ENCODE peak calls at places on chromosome 2, in four cellular contexts. D is WTC11; I is thyroid gland; Y is activated CD8-positive, alpha-beta T cell treated with anti-CD3 and anti-CD28 coated beads for 36 hours. V is an unnamed sample.

GRCh38 chr2:218152777-218153176 is 14.0 kb downstream of the CXCR1 start:
- DNase-seq in Y (no peak), I (no peak), D (no peak), V (no peak)

GRCh38 chr2:154195644-154196221 is 324.0 kb downstream of the GALNT13 start:
- DNase-seq in I (no peak), Y (no peak), D (no peak), V (no peak)

GRCh38 chr2:120861191-120861575 is 125.5 kb downstream of the GLI2 start:
- DNase-seq in Y (no peak), I (no peak), D (no peak), V (no peak)

GRCh38 chr2:42922790-42923631 is 130.6 kb upstream of the HAAO start:
- DNase-seq in Y (no peak), I (no peak), D (no peak), V (no peak)

GRCh38 chr2:43170733-43171101 is 55.7 kb downstream of the ZFP36L2 start:
- DNase-seq in D (no peak), Y (peak; percentile 42), I (no peak), V (no peak)

GRCh38 chr2:165016772-165017411 is 61.6 kb upstream of the SLC38A11 start:
- DNase-seq in D (peak; percentile 45), I (peak; percentile 14), Y (peak; percentile 46), V (no peak)

GRCh38 chr2:239666855-239667376 is 266.1 kb upstream of the HDAC4 start:
- DNase-seq in D (no peak), Y (no peak), I (no peak), V (no peak)

GRCh38 chr2:179336782-179337534 is 72.3 kb upstream of the SESTD1 start:
- DNase-seq in Y (no peak), D (no peak), I (no peak), V (no peak)

GRCh38 chr2:11482473-11483031 is 16.6 kb upstream of the E2F6 start:
- DNase-seq in Y (no peak), I (no peak), D (peak; percentile 82), V (no peak)

GRCh38 chr2:197167608-197168287 is 142.8 kb downstream of the ANKRD44 start:
- DNase-seq in I (no peak), Y (no peak), D (no peak), V (no peak)

GRCh38 chr2:10097352-10098148 is 17.3 kb upstream of the CYS1 start:
- DNase-seq in I (peak; percentile 53), D (peak; percentile 82), Y (peak; percentile 48), V (peak; percentile 56)

GRCh38 chr2:231399046-231399852 is 3.7 kb downstream of the B3GNT7 start:
- DNase-seq in Y (no peak), D (no peak), I (no peak), V (no peak)

GRCh38 chr2:207807516-207807915 is 37.8 kb upstream of the FZD5 start:
- DNase-seq in I (no peak), Y (peak; percentile 52), D (no peak), V (no peak)

GRCh38 chr2:222311321-222311977 is 12.7 kb upstream of the PAX3 start:
- DNase-seq in I (no peak), D (no peak), Y (no peak), V (no peak)

GRCh38 chr2:46643951-46644350 is 164.6 kb downstream of the TMEM247 start:
- DNase-seq in I (no peak), Y (peak; percentile 10), D (no peak), V (no peak)

GRCh38 chr2:128626758-128627515 is 308.3 kb upstream of the HS6ST1 start:
- DNase-seq in D (no peak), Y (no peak), I (no peak), V (peak; percentile 15)

GRCh38 chr2:147910990-147911473 is 66.2 kb downstream of the ACVR2A start:
- DNase-seq in I (no peak), D (no peak), Y (peak; percentile 30), V (no peak)

GRCh38 chr2:207750315-207750714 is 19.4 kb downstream of the FZD5 start:
- DNase-seq in I (no peak), Y (no peak), D (no peak), V (no peak)

GRCh38 chr2:18742382-18742781 is 153.0 kb upstream of the NT5C1B start:
- DNase-seq in D (no peak), Y (no peak), I (no peak), V (no peak)
- TF ChIP-seq CTCF in D (no peak), Y (no peak), I (no peak), V (no peak)

GRCh38 chr2:57453929-57454328 is 592.7 kb upstream of the VRK2 start:
- DNase-seq in I (no peak), Y (no peak), D (no peak), V (no peak)
- TF ChIP-seq CTCF in I (no peak), Y (no peak), D (no peak), V (peak; percentile 26)

GRCh38 chr2:158130832-158131473 is 29.3 kb downstream of the UPP2 start:
- DNase-seq in Y (no peak), D (no peak), I (no peak), V (no peak)
- TF ChIP-seq CTCF in Y (no peak), D (no peak), I (no peak), V (no peak)

GRCh38 chr2:102736174-102736606 is 25.6 kb upstream of the TMEM182 start:
- DNase-seq in Y (no peak), I (peak; percentile 28), D (peak; percentile 13), V (no peak)

GRCh38 chr2:102735431-102736130 is 26.2 kb upstream of the TMEM182 start:
- DNase-seq in I (no peak), Y (no peak), D (no peak), V (no peak)

GRCh38 chr2:102743259-102743658 is 18.6 kb upstream of the TMEM182 start:
- DNase-seq in D (no peak), I (no peak), Y (no peak), V (no peak)

GRCh38 chr2:102736607-102737409 is 25.0 kb upstream of the TMEM182 start:
- DNase-seq in D (peak; percentile 88), I (peak; percentile 82), Y (peak; percentile 89), V (peak; percentile 67)

DNA sequence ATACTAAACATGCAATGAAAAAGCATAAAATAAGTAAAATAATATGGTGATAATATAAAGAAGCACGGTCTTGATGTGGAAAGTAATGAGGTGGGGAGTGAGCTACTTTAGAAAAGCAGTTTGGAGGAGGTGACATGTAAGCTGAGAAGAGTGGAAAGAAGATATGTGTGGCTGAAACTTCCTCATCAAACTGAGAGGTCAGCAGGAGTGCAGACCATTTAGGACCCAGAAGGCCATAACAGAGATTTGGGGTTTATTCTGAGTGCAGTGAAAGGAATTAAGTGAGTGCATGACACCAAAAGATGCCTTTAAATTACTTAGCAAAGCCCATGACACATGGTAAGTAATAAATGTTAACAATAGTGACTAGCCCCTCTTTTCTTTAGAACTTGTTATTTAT is 24.4 kb upstream of the TMEM182 start:
- DNase-seq in I (no peak), D (no peak), Y (no peak), V (no peak)
- TF ChIP-seq CTCF in I (no peak), D (no peak), Y (no peak), V (no peak)

DNA sequence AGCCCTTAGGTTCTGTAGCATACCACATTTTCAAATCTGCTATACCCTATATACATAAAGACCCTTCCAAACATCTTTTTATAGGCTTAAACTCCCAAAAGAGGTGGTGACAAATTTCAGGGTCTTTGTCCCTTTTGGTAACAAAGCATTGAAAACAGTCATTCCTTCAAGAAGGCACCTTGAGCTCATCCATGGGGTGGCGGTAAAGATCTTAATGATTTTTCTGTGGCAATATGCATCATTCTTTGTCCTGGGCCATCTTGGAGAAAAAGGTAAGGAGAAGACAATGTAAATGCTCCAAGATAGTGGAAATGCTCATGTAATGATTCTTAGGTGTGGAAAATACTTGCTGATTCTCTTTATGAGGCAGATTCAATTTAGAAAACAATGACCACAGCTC is 890.5 kb downstream of the CNTNAP5 start:
- DNase-seq in Y (no peak), D (no peak), I (no peak), V (no peak)
- TF ChIP-seq CTCF in Y (no peak), D (no peak), I (no peak), V (no peak)

DNA sequence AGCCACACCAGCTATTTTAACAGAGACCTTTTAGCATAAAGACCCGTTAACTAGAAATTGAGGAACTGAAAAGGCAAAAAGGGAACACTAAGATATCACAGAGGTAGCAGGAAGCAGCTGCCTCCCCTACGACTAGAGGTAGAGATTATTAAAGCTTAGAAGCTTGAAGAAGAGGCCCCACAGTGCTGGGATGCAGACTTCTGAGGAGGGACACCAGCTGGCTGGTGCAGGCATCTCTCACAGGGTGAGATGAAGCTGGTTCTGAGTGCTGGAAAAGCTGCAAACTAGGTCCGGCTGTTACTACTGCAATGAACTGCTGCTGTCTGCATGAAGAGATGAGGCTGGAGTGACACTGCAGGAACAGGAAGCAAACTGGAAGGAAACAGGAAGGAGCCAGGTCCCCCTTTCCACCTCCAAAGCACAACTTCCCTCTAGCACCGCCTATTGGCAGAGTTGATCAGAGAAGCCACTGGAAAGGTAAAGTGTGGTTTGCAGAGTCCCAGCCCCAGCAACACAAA is 61.2 kb upstream of the MRPS9 start:
- DNase-seq in I (no peak), D (peak; percentile 54), Y (peak; percentile 50), V (no peak)
- TF ChIP-seq CTCF in I (no peak), D (peak; percentile 22), Y (peak; percentile 40), V (peak; percentile 35)

GRCh38 chr2:26235089-26235488 is 9.3 kb downstream of the HADHA start:
- DNase-seq in I (no peak), D (no peak), Y (no peak), V (no peak)
- TF ChIP-seq CTCF in I (peak; percentile 23), D (no peak), Y (no peak), V (peak; percentile 42)

DNA sequence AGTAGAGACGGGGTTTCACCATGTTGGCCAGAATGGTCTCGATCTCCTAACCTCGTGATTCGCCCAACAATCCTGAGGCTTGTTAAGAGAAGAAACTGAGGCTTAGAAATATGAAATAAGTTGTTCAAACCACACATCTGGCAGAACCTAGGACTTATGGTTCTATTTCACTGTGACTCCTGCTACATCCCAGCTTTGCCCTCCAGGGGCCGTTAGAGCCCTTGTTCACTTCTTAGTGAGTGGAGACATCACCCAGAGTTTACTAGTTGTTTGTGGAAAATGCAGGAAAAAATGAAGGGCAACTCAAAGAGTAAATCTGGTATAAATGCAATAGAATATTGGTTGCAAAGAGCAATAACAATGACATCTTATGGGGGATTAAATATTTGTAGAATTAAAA is 43.9 kb downstream of the MARCHF4 start:
- DNase-seq in D (peak; percentile 17), I (no peak), Y (no peak), V (no peak)
- TF ChIP-seq CTCF in D (no peak), I (no peak), Y (no peak), V (no peak)